ENCODE peak calls at places on chromosome 3, in four cellular contexts. P, S, Z and F are unnamed samples.
A peak's percentile ranks its signal among the peaks of the same experiment; 100 is the strongest.

GRCh38 chr3:72664576-72664975 is 183.7 kb downstream of the SHQ1 start:
- DNase-seq in P (no peak), S (no peak), Z (no peak), F (no peak)

GRCh38 chr3:47016934-47017435 is 37.5 kb downstream of the NBEAL2 start:
- DNase-seq in P (no peak), S (peak; percentile 90), Z (peak; percentile 40), F (no peak)

GRCh38 chr3:126104742-126105605 is 21.1 kb upstream of the SLC41A3 start:
- DNase-seq in P (no peak), S (no peak), Z (no peak), F (no peak)

GRCh38 chr3:35071768-35072167 is 567.6 kb upstream of the ARPP21 start:
- DNase-seq in P (no peak), S (no peak), Z (no peak), F (no peak)

GRCh38 chr3:143237036-143237688 is 117.6 kb downstream of the CHST2 start:
- DNase-seq in P (no peak), S (no peak), Z (no peak), F (no peak)

GRCh38 chr3:110821586-110821985 is 250.0 kb upstream of the NECTIN3 start:
- DNase-seq in P (no peak), S (no peak), Z (no peak), F (no peak)

GRCh38 chr3:101998256-101998926 is 149.1 kb downstream of the NFKBIZ start:
- DNase-seq in P (no peak), S (no peak), Z (no peak), F (no peak)

GRCh38 chr3:144031938-144032337 is 60.3 kb downstream of the DIPK2A start:
- DNase-seq in P (no peak), S (no peak), Z (no peak), F (no peak)

GRCh38 chr3:88809993-88810392 is 297.4 kb upstream of the EPHA3 start:
- DNase-seq in P (no peak), S (no peak), Z (no peak), F (no peak)

GRCh38 chr3:64038252-64038651 is 15.0 kb upstream of the PSMD6 start:
- DNase-seq in P (no peak), S (no peak), Z (no peak), F (no peak)

GRCh38 chr3:122955916-122956684 is 71.5 kb downstream of the SEMA5B start:
- DNase-seq in P (no peak), S (no peak), Z (no peak), F (no peak)

GRCh38 chr3:112253301-112253971 is 40.6 kb downstream of the SLC9C1 start:
- DNase-seq in P (no peak), S (no peak), Z (peak; percentile 66), F (no peak)

GRCh38 chr3:35664460-35664919 is 25.2 kb downstream of the ARPP21 start:
- DNase-seq in P (no peak), S (no peak), Z (peak; percentile 2), F (no peak)

GRCh38 chr3:65785065-65785645 is 253.6 kb downstream of the MAGI1 start:
- DNase-seq in P (peak; percentile 41), S (peak; percentile 44), Z (no peak), F (peak; percentile 26)

GRCh38 chr3:18237251-18238005 is 187.7 kb downstream of the SATB1 start:
- DNase-seq in P (no peak), S (no peak), Z (no peak), F (no peak)

GRCh38 chr3:48086736-48087470 is 70.7 kb upstream of the MAP4 start:
- DNase-seq in P (peak; percentile 38), S (peak; percentile 12), Z (no peak), F (no peak)

GRCh38 chr3:189936210-189936609 is 184.5 kb downstream of the P3H2 start:
- DNase-seq in P (no peak), S (no peak), Z (no peak), F (no peak)

GRCh38 chr3:127794402-127794801 is 27.9 kb downstream of the MGLL start:
- DNase-seq in P (no peak), S (no peak), Z (no peak), F (no peak)

GRCh38 chr3:180624714-180625113 is 22.8 kb downstream of the TTC14 start:
- DNase-seq in P (no peak), S (no peak), Z (peak; percentile 17), F (no peak)

DNA sequence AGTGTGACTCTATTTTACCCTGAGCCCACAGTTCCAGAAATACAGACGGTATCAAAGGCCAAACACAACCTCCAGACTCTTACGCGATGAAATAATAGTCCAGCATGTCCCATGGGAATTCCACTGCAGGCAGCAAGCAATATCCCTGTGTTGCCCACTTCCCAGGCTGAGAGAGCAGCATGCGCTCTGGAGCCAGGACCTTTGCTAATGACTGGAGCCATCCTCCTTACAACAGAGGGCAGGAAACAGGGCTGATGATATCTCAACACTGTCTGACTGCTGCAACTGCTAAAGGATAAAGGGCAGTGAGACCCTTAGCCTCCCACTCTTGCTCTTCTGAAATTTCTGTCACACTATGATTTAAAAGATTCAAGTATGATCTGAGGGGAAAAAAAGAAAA is 34.8 kb downstream of the MCF2L2 start:
- DNase-seq in P (no peak), S (no peak), Z (no peak), F (no peak)
- TF ChIP-seq TARDBP in P (no peak), S (no peak), Z (no peak), F (no peak)

DNA sequence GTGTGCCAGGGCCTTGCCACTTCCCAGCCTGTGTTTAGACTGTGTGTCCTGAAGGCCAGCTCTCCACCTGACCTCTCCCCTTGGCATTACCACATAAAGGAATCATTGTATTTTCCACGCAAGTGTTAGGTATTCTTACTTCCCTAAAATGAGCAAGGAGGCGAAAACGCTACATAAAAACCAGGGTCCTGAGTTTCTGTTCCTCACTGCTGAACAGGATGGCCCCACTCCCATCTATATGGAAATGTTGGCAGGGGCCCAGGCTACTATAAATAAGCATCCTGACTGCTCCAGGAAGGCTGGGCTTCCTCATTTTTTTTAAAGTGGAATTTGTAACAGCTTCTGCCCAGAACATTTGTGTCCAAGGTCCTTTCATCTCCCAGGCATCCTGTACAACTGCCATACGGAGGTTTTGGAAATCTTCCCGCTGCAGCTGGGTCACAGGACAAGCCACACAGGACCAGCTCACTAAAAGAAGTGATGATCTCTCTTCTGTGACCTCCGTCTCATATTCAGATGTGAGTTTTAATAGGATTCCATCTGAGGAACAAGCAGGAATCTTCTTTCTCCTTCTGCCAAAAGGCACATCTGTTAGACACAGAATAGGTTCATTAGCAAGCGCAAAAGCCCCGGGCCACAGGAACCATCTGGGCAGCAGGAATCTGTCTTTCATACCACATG is 56.5 kb upstream of the LIMD1 start:
- DNase-seq in P (no peak), S (no peak), Z (no peak), F (no peak)
- TF ChIP-seq TARDBP in P (no peak), S (no peak), Z (no peak), F (no peak)

DNA sequence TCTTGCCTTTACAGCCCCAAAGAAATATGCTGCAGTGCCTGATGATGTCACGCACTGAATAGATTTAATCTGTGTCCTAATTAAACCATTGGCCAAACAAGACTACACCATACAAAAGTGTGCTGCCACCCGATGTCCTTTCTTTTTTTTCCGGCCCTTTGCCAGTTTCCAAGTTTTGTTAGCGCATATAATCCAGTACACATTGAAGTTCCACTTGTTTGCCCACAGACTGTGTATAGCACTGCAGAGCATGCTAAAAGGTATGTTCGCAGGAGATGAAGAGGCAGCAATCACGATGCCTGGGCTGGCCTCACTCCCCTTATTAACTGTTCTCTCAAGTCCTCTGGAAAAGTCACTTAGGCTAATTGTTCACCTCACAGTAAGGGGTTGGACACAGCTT is 26.8 kb downstream of the MRPS25 start:
- DNase-seq in P (no peak), S (no peak), Z (no peak), F (no peak)
- TF ChIP-seq TARDBP in P (no peak), S (no peak), Z (no peak), F (no peak)

DNA sequence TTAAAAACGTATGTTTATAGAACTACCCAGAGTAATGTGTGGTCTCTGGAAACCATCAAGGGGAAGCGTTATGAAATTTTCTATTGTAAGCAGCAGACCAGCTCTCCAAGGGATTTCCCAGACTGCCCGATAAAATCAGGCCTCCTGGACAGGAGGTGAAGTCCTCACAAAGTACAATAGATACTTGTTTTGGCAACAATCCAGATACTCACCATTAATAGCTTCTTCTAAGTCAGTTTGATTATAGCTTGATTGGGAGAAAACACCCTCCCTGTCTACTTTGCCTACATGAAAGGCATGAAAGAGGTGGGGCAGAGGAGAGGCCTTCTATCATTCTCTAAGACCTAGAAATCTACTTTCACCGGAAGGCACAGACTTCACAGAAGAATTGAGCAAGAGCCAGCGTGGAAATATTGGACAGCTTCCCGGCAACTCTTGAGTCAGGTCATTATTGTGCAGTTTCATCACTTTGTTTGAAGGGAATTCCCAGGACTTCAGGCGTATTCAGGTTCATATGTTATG is 103.7 kb downstream of the CD47 start:
- DNase-seq in P (peak; percentile 46), S (no peak), Z (no peak), F (no peak)
- TF ChIP-seq TARDBP in P (no peak), S (no peak), Z (no peak), F (no peak)